ENCODE peak calls at places on chromosome 2, in eight cellular contexts. B is fibroblast of mammary gland, U is A549, V is NCI-H748 treated with DMSO at 0.1 percent for 48 hours, P is WTC11, Z is cardiac fibroblast, F is mesendoderm, O is mammary epithelial cell. T is an unnamed sample.

GRCh38 chr2:88753833-88754584 is 62.5 kb downstream of the RPIA start:
- DNase-seq in B (no peak), U (no peak), V (no peak), P (no peak), Z (no peak), F (peak), O (peak), T (no peak)

GRCh38 chr2:47354817-47355653 is 47.9 kb upstream of the MSH2 start:
- DNase-seq in B (no peak), U (no peak), V (no peak), P (no peak), Z (no peak), F (no peak), O (no peak), T (no peak)

GRCh38 chr2:16739778-16740581 is 74.3 kb upstream of the CYRIA start:
- DNase-seq in B (no peak), U (no peak), V (no peak), P (no peak), Z (no peak), F (no peak), O (peak), T (no peak)

GRCh38 chr2:219886615-219887014 is 259.2 kb downstream of the SLC4A3 start:
- DNase-seq in B (peak), U (peak), V (peak), P (no peak), Z (no peak), F (peak), O (peak), T (peak)

GRCh38 chr2:159946326-159946992 is 116.0 kb downstream of the PLA2R1 start:
- DNase-seq in B (peak), U (peak), V (peak), P (no peak), Z (peak), F (no peak), O (peak), T (no peak)

GRCh38 chr2:169509230-169509917 is at the start of gene KLHL41:
- DNase-seq in B (peak), U (no peak), V (no peak), P (no peak), Z (peak), F (peak), O (peak), T (no peak)

GRCh38 chr2:109321570-109321969 is 192.6 kb downstream of the SH3RF3 start:
- DNase-seq in B (peak), U (no peak), V (no peak), P (no peak), Z (peak), F (no peak), O (no peak), T (no peak)

GRCh38 chr2:10631405-10631804 is 58.4 kb downstream of the NOL10 start:
- DNase-seq in B (no peak), U (no peak), V (no peak), P (no peak), Z (no peak), F (no peak), O (no peak), T (no peak)

GRCh38 chr2:240891492-240892340 is 4.2 kb downstream of the MAB21L4 start:
- DNase-seq in B (no peak), U (no peak), V (no peak), P (no peak), Z (no peak), F (no peak), O (no peak), T (no peak)

GRCh38 chr2:50556934-50557575 is 474.9 kb downstream of the NRXN1 start:
- DNase-seq in B (peak), U (no peak), V (no peak), P (no peak), Z (peak), F (peak), O (peak), T (no peak)

GRCh38 chr2:159146930-159147666 is 139.4 kb downstream of the WDSUB1 start:
- DNase-seq in B (no peak), U (no peak), V (no peak), P (no peak), Z (no peak), F (no peak), O (no peak), T (no peak)

GRCh38 chr2:63435080-63435479 is 153.2 kb downstream of the WDPCP start:
- DNase-seq in B (no peak), U (no peak), V (no peak), P (no peak), Z (peak), F (no peak), O (no peak), T (no peak)

GRCh38 chr2:5657216-5657615 is 35.0 kb upstream of the SOX11 start:
- DNase-seq in B (no peak), U (no peak), V (no peak), P (no peak), Z (no peak), F (no peak), O (no peak), T (no peak)

GRCh38 chr2:205984381-205984780 is 101.6 kb downstream of the INO80D start:
- DNase-seq in B (no peak), U (no peak), V (no peak), P (no peak), Z (no peak), F (no peak), O (no peak), T (no peak)

GRCh38 chr2:154692927-154693326 is 5.6 kb upstream of the KCNJ3 start:
- DNase-seq in B (peak), U (no peak), V (no peak), P (no peak), Z (peak), F (peak), O (peak), T (peak)

GRCh38 chr2:210515911-210516310 is 39.4 kb upstream of the LANCL1 start:
- DNase-seq in B (no peak), U (no peak), V (no peak), P (no peak), Z (no peak), F (no peak), O (no peak), T (no peak)

GRCh38 chr2:99697811-99698568 is 208.2 kb upstream of the REV1 start:
- DNase-seq in B (peak), U (no peak), V (no peak), P (no peak), Z (peak), F (no peak), O (peak), T (no peak)

GRCh38 chr2:240868286-240869108 is at the start of gene AGXT:
- DNase-seq in B (peak), U (no peak), V (peak), P (no peak), Z (peak), F (no peak), O (no peak), T (no peak)

GRCh38 chr2:62287895-62288589 is 92.1 kb downstream of the B3GNT2 start:
- DNase-seq in B (peak), U (peak), V (peak), P (no peak), Z (peak), F (no peak), O (peak), T (no peak)

GRCh38 chr2:98730053-98730850 is 680 bp downstream of the MGAT4A start:
- DNase-seq in B (no peak), U (peak), V (peak), P (peak), Z (no peak), F (peak), O (no peak), T (peak)

GRCh38 chr2:30611572-30611971 is 164.5 kb downstream of the LCLAT1 start:
- DNase-seq in B (peak), U (no peak), V (no peak), P (no peak), Z (peak), F (no peak), O (no peak), T (peak)

GRCh38 chr2:9211496-9211895 is 4.9 kb downstream of the ASAP2 start:
- DNase-seq in B (no peak), U (no peak), V (no peak), P (no peak), Z (peak), F (no peak), O (no peak), T (no peak)

GRCh38 chr2:240403358-240404104 is 31.9 kb upstream of the GPC1 start:
- DNase-seq in B (no peak), U (no peak), V (no peak), P (no peak), Z (no peak), F (no peak), O (no peak), T (peak)

GRCh38 chr2:70627499-70627898 is 73.9 kb upstream of the TGFA start:
- DNase-seq in B (peak), U (peak), V (peak), P (no peak), Z (peak), F (no peak), O (no peak), T (no peak)

GRCh38 chr2:220687231-220687843 is 884.8 kb downstream of the EPHA4 start:
- DNase-seq in B (peak), U (peak), V (peak), P (peak), Z (peak), F (peak), O (peak), T (peak)

GRCh38 chr2:233051241-233052149 is 8.6 kb upstream of the INPP5D start:
- DNase-seq in B (peak), U (no peak), V (no peak), P (peak), Z (peak), F (peak), O (peak), T (peak)

GRCh38 chr2:230995821-230996220 is at the start of gene SPATA3:
- DNase-seq in B (no peak), U (no peak), V (no peak), P (no peak), Z (no peak), F (no peak), O (no peak), T (no peak)

GRCh38 chr2:30336978-30337841 is 105.9 kb downstream of the LBH start:
- DNase-seq in B (no peak), U (no peak), V (no peak), P (no peak), Z (no peak), F (no peak), O (no peak), T (no peak)

GRCh38 chr2:46097714-46098480 is 199.3 kb upstream of the EPAS1 start:
- DNase-seq in B (peak), U (peak), V (no peak), P (no peak), Z (peak), F (peak), O (peak), T (no peak)

GRCh38 chr2:167652401-167652800 is 595.0 kb downstream of the STK39 start:
- DNase-seq in B (no peak), U (no peak), V (no peak), P (no peak), Z (no peak), F (no peak), O (no peak), T (no peak)

GRCh38 chr2:100796499-100797100 is 23.3 kb upstream of the NPAS2 start:
- DNase-seq in B (no peak), U (no peak), V (no peak), P (no peak), Z (no peak), F (no peak), O (peak), T (no peak)